ENCODE peak calls at places on chromosomes 11 and 22, in seven cellular contexts. J, N, Q, H, U, V and X are unnamed samples.

GRCh38 chr11:131696584-131697120 is 326.2 kb downstream of the NTM start:
- DNase-seq in U (no peak), V (no peak), J (no peak), H (no peak), Q (no peak), N (no peak), X (no peak)

GRCh38 chr11:63489879-63490278 is 1.1 kb downstream of the PLAAT5 start:
- DNase-seq in Q (peak), U (no peak), V (no peak), H (no peak), J (no peak), N (no peak), X (peak)

GRCh38 chr22:44819966-44820631 is 67.7 kb downstream of the ARHGAP8 start:
- DNase-seq in Q (no peak), V (no peak), J (no peak), N (no peak), H (no peak), U (no peak), X (no peak)

GRCh38 chr11:30653606-30654005 is 67.5 kb upstream of the MPPED2 start:
- DNase-seq in Q (no peak), J (peak), H (no peak), U (no peak), N (no peak), V (no peak), X (no peak)

GRCh38 chr11:57556041-57556440 is 11.4 kb downstream of the UBE2L6 start:
- DNase-seq in U (no peak), Q (no peak), V (no peak), H (no peak), J (no peak), N (no peak), X (no peak)

GRCh38 chr11:103988595-103988969 is 47.9 kb upstream of the DDI1 start:
- DNase-seq in J (no peak), V (no peak), Q (peak), N (no peak), H (no peak), U (no peak), X (no peak)

GRCh38 chr11:67632175-67632981 is 2.6 kb upstream of the NUDT8 start:
- DNase-seq in N (no peak), J (no peak), V (no peak), Q (no peak), H (no peak), U (peak), X (no peak)

GRCh38 chr11:114166897-114167323 is 107.4 kb downstream of the ZBTB16 start:
- DNase-seq in V (no peak), Q (peak), N (no peak), U (no peak), J (peak), H (no peak), X (peak)

GRCh38 chr22:26072611-26073010 is 96.7 kb upstream of the SEZ6L start:
- DNase-seq in U (no peak), J (no peak), V (no peak), N (no peak), H (no peak), Q (no peak), X (no peak)

GRCh38 chr22:27146871-27147591 is 489.6 kb downstream of the MIAT start:
- DNase-seq in H (no peak), J (no peak), N (no peak), U (no peak), Q (no peak), V (no peak), X (no peak)

GRCh38 chr22:44589831-44590230 is 91.8 kb upstream of the RTL6 start:
- DNase-seq in N (no peak), Q (no peak), J (no peak), V (no peak), H (peak), U (no peak), X (no peak)

GRCh38 chr22:34395370-34395769 is 475.1 kb upstream of the LARGE1 start:
- DNase-seq in Q (no peak), V (no peak), J (no peak), N (no peak), U (no peak), H (no peak), X (no peak)

GRCh38 chr11:118488480-118489109 is 38.7 kb upstream of the TTC36 start:
- DNase-seq in V (peak), N (peak), Q (peak), U (peak), H (peak), J (peak), X (peak)

GRCh38 chr11:90124946-90125345 is 9.5 kb upstream of the NAALAD2 start:
- DNase-seq in J (no peak), H (no peak), U (no peak), V (no peak), N (no peak), Q (no peak), X (no peak)

GRCh38 chr11:3803726-3804510 is 4.4 kb upstream of the PGAP2 start:
- DNase-seq in U (no peak), N (no peak), V (no peak), J (no peak), Q (peak), H (no peak), X (no peak)

GRCh38 chr11:123549901-123550619 is 104.4 kb downstream of the SCN3B start:
- DNase-seq in H (no peak), V (no peak), Q (no peak), U (no peak), J (no peak), N (no peak), X (no peak)

GRCh38 chr11:57543601-57544000 is 6.2 kb downstream of the SMTNL1 start:
- DNase-seq in U (no peak), V (no peak), J (no peak), Q (no peak), N (no peak), H (no peak), X (no peak)

GRCh38 chr11:102269927-102270326 is 47.4 kb upstream of the BIRC3 start:
- DNase-seq in Q (peak), H (no peak), U (no peak), N (no peak), V (no peak), J (no peak), X (no peak)

GRCh38 chr11:18490736-18491485 is 35.3 kb downstream of the LDHAL6A start:
- DNase-seq in V (no peak), U (no peak), N (no peak), J (no peak), H (no peak), Q (no peak), X (no peak)

GRCh38 chr11:68090706-68091105 is 30.5 kb downstream of the CHKA start:
- DNase-seq in J (no peak), N (peak), V (no peak), H (no peak), U (peak), Q (no peak), X (no peak)